ENCODE peak calls at places on chromosomes 2 and 18, in seven cellular contexts. G is NCI-H2081; K is memory B cell; Y is fibroblast of mammary gland; A is NCI-H2227 treated with DMSO at 0.1 percent for 48 hours; D is stimulated activated CD8-positive, alpha-beta memory T cell treated with anti-CD3 and anti-CD28 coated beads, Interleukin-15, amount 100 ng/mL, for 4 hours; Q is psoas muscle. C is an unnamed sample.

GRCh38 chr2:86010083-86010482 is 95.6 kb downstream of the POLR1A start:
- DNase-seq in G (no peak), K (no peak), Y (no peak), A (no peak), D (no peak), Q (no peak), C (no peak)

GRCh38 chr2:44549099-44549471 is 187.3 kb downstream of the CAMKMT start:
- DNase-seq in G (no peak), K (no peak), Y (peak; percentile 90), A (peak; percentile 27), D (no peak), Q (no peak), C (peak; percentile 7)

GRCh38 chr2:75276093-75277055 is 77.1 kb upstream of the TACR1 start:
- DNase-seq in G (no peak), K (no peak), Y (peak; percentile 81), A (peak; percentile 41), D (no peak), Q (no peak), C (no peak)

GRCh38 chr2:54430649-54431048 is 25.5 kb upstream of the SPTBN1 start:
- DNase-seq in G (no peak), K (no peak), Y (no peak), A (no peak), D (no peak), Q (no peak), C (no peak)

GRCh38 chr2:45307147-45307546 is 297.9 kb upstream of the SIX2 start:
- DNase-seq in G (no peak), K (no peak), Y (no peak), A (no peak), D (no peak), Q (no peak), C (no peak)

GRCh38 chr2:86223682-86224560 is 24.7 kb downstream of the MRPL35 start:
- DNase-seq in G (no peak), K (no peak), Y (peak; percentile 52), A (peak; percentile 57), D (no peak), Q (no peak), C (no peak)

GRCh38 chr2:13227543-13227942 is 510.8 kb downstream of the TRIB2 start:
- DNase-seq in G (peak; percentile 86), K (no peak), Y (no peak), A (no peak), D (no peak), Q (no peak), C (no peak)

GRCh38 chr2:37984589-37984988 is 59.5 kb downstream of the RMDN2 start:
- DNase-seq in G (no peak), K (no peak), Y (peak; percentile 63), A (no peak), D (no peak), Q (no peak), C (no peak)

GRCh38 chr2:191899442-191899841 is 52.6 kb upstream of the CAVIN2 start:
- DNase-seq in G (no peak), K (no peak), Y (peak; percentile 98), A (no peak), D (no peak), Q (no peak), C (no peak)

GRCh38 chr2:229996320-229996719 is 72.4 kb downstream of the SLC16A14 start:
- DNase-seq in G (no peak), K (no peak), Y (peak; percentile 70), A (no peak), D (no peak), Q (no peak), C (no peak)

GRCh38 chr2:181742908-181743722 is 62.8 kb upstream of the NEUROD1 start:
- DNase-seq in G (peak; percentile 55), K (peak; percentile 21), Y (peak; percentile 74), A (peak; percentile 68), D (no peak), Q (no peak), C (peak; percentile 53)

GRCh38 chr2:11869423-11869991 is 123.1 kb downstream of the LPIN1 start:
- DNase-seq in G (no peak), K (no peak), Y (no peak), A (no peak), D (no peak), Q (no peak), C (no peak)

GRCh38 chr18:499351-500229 is 911 bp downstream of the COLEC12 start:
- DNase-seq in G (no peak), K (no peak), Y (peak; percentile 80), A (no peak), D (no peak), Q (no peak), C (no peak)

GRCh38 chr2:85583667-85584353 is 421 bp upstream of the VAMP5 start:
- DNase-seq in G (no peak), K (no peak), Y (no peak), A (no peak), D (no peak), Q (peak; percentile 29), C (no peak)

GRCh38 chr2:128782411-128783192 is 463.9 kb upstream of the HS6ST1 start:
- DNase-seq in G (no peak), K (no peak), Y (no peak), A (no peak), D (no peak), Q (no peak), C (no peak)

GRCh38 chr2:163595033-163595432 is 140.8 kb downstream of the FIGN start:
- DNase-seq in G (no peak), K (no peak), Y (no peak), A (no peak), D (no peak), Q (no peak), C (no peak)

C was measured in HAP-1.